ENCODE peak calls at places on chromosomes 12 and 14, in seven cellular contexts. Z, E, Y, F, V, R and U are unnamed samples.

GRCh38 chr12:1740161-1740948 is 49.5 kb downstream of the ADIPOR2 start:
- DNase-seq in Z (no peak), E (no peak), Y (no peak), F (no peak), V (no peak), R (no peak), U (no peak)

GRCh38 chr12:112121780-112122565 is 3.4 kb upstream of the TRAFD1 start:
- DNase-seq in Z (no peak), E (peak; percentile 26), Y (peak; percentile 84), F (no peak), V (peak; percentile 80), R (peak; percentile 83), U (no peak)

GRCh38 chr14:99260652-99261551 is 11.1 kb downstream of the BCL11B start:
- DNase-seq in Z (no peak), E (no peak), Y (no peak), F (no peak), V (no peak), R (no peak), U (no peak)

GRCh38 chr12:103858953-103859601 is 18.0 kb upstream of the NT5DC3 start:
- DNase-seq in Z (peak; percentile 96), E (peak; percentile 77), Y (peak; percentile 84), F (no peak), V (peak; percentile 32), R (peak; percentile 69), U (no peak)

GRCh38 chr12:63994704-63995103 is 150.2 kb downstream of the SRGAP1 start:
- DNase-seq in Z (no peak), E (no peak), Y (no peak), F (no peak), V (no peak), R (no peak), U (no peak)

GRCh38 chr12:79083181-79083580 is 218.6 kb downstream of the SYT1 start:
- DNase-seq in Z (no peak), E (no peak), Y (no peak), F (no peak), V (no peak), R (no peak), U (no peak)

GRCh38 chr12:19273482-19274330 is 144.2 kb downstream of the PLEKHA5 start:
- DNase-seq in Z (peak; percentile 92), E (peak; percentile 82), Y (peak; percentile 45), F (no peak), V (peak; percentile 71), R (peak; percentile 96), U (no peak)

GRCh38 chr12:15669256-15669948 is 119.8 kb downstream of the EPS8 start:
- DNase-seq in Z (no peak), E (no peak), Y (no peak), F (no peak), V (no peak), R (no peak), U (no peak)

GRCh38 chr12:132261328-132262138 is 67.9 kb downstream of the GALNT9 start:
- DNase-seq in Z (no peak), E (no peak), Y (no peak), F (no peak), V (no peak), R (no peak), U (no peak)

GRCh38 chr14:77355811-77356210 is 21.1 kb downstream of the TMED8 start:
- DNase-seq in Z (no peak), E (no peak), Y (no peak), F (no peak), V (no peak), R (no peak), U (no peak)

GRCh38 chr12:32257695-32258496 is 141.5 kb upstream of the FGD4 start:
- DNase-seq in Z (no peak), E (no peak), Y (no peak), F (no peak), V (no peak), R (no peak), U (no peak)

GRCh38 chr14:103259801-103260628 is 74.0 kb upstream of the EIF5 start:
- DNase-seq in Z (no peak), E (no peak), Y (no peak), F (no peak), V (no peak), R (no peak), U (no peak)

GRCh38 chr12:105348561-105348960 is 18.1 kb downstream of the C12orf75 start:
- DNase-seq in Z (no peak), E (no peak), Y (no peak), F (no peak), V (no peak), R (no peak), U (no peak)

GRCh38 chr12:127145929-127146789 is 1120.8 kb upstream of the TMEM132C start:
- DNase-seq in Z (peak; percentile 31), E (peak; percentile 28), Y (peak; percentile 85), F (peak; percentile 79), V (peak; percentile 61), R (peak; percentile 25), U (no peak)

GRCh38 chr12:22656835-22657234 is 31.9 kb downstream of the ETNK1 start:
- DNase-seq in Z (no peak), E (no peak), Y (no peak), F (no peak), V (no peak), R (no peak), U (no peak)

GRCh38 chr12:111033281-111034147 is 113.1 kb upstream of the MYL2 start:
- DNase-seq in Z (no peak), E (no peak), Y (no peak), F (no peak), V (no peak), R (no peak), U (peak; percentile 22)

GRCh38 chr14:36619853-36620252 is 37.4 kb upstream of the NKX2-8 start:
- DNase-seq in Z (no peak), E (no peak), Y (no peak), F (no peak), V (no peak), R (no peak), U (no peak)

GRCh38 chr12:52980096-52980694 is 26.1 kb upstream of the EIF4B start:
- DNase-seq in Z (no peak), E (no peak), Y (no peak), F (no peak), V (no peak), R (no peak), U (no peak)

GRCh38 chr12:29073631-29074239 is 75.3 kb upstream of the FAR2 start:
- DNase-seq in Z (no peak), E (peak; percentile 35), Y (no peak), F (no peak), V (peak; percentile 25), R (peak; percentile 22), U (no peak)

GRCh38 chr14:65344011-65344410 is 68.5 kb upstream of the FUT8 start:
- DNase-seq in Z (peak; percentile 77), E (no peak), Y (no peak), F (no peak), V (no peak), R (no peak), U (no peak)

GRCh38 chr12:104793280-104793679 is 164.8 kb downstream of the SLC41A2 start:
- DNase-seq in Z (peak; percentile 25), E (no peak), Y (peak; percentile 17), F (no peak), V (no peak), R (no peak), U (no peak)

GRCh38 chr12:124370851-124371250 is 76.0 kb downstream of the RFLNA start:
- DNase-seq in Z (no peak), E (no peak), Y (no peak), F (no peak), V (no peak), R (no peak), U (no peak)

GRCh38 chr12:124372831-124373230 is 77.9 kb downstream of the RFLNA start:
- DNase-seq in Z (no peak), E (no peak), Y (no peak), F (no peak), V (no peak), R (no peak), U (no peak)

GRCh38 chr12:124370384-124370783 is 75.5 kb downstream of the RFLNA start:
- DNase-seq in Z (no peak), E (no peak), Y (no peak), F (no peak), V (no peak), R (no peak), U (no peak)

GRCh38 chr12:124371366-124371765 is 76.5 kb downstream of the RFLNA start:
- DNase-seq in Z (no peak), E (no peak), Y (no peak), F (no peak), V (no peak), R (peak; percentile 62), U (no peak)

GRCh38 chr12:124371970-124372555 is 77.2 kb downstream of the RFLNA start:
- DNase-seq in Z (no peak), E (no peak), Y (no peak), F (no peak), V (no peak), R (no peak), U (no peak)
- TF ChIP-seq CTCF in Z (no peak), E (no peak), Y (no peak), F (no peak), V (no peak), R (no peak), U (no peak)

DNA sequence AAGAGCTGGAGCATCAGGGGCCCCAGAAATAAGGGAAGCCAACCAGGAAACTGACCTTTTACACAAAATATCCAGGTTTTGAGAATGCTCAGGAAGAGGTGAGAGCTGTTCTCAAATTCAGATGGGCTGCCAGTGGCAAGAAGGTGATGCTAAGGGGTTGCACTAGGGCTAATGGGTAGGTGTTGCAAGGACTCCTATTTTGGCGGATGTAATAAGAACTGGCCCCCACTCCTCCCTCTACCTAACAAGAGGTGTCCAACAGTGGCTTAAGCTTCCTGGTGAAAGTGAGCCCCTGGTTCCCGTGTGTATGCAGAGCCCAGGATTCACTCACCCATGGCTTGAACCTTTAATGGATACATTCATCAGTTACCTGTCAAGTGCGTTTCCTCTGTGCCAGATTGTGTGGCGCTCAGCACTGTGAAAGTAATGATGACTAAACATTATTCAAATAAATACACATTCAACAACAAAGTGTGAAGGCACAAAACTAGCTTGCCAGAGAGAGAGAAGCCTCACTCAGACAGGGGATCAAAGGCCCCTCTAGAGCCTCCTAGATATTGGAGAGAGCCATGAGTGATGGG is 705 bp upstream of the CHGA start:
- DNase-seq in Z (no peak), E (no peak), Y (no peak), F (no peak), V (no peak), R (no peak), U (no peak)
- H3K4me3 ChIP-seq in Z (no peak overlapping the region), E (no peak overlapping the region), Y (no peak overlapping the region), F (no peak overlapping the region), V (no peak overlapping the region), R (no peak overlapping the region), U (no peak overlapping the region)

GRCh38 chr14:45104571-45104970 is 20.7 kb downstream of the PRPF39 start:
- DNase-seq in Z (no peak), E (no peak), Y (no peak), F (no peak), V (no peak), R (no peak), U (no peak)
- H3K36me3 ChIP-seq in Z (no peaks in the 10 kb centered on the region), E (peaks cover 55% of the 10 kb centered on the region), Y (no peaks in the 10 kb centered on the region), F (peaks cover 72% of the 10 kb centered on the region), V (no peaks in the 10 kb centered on the region), R (no peaks in the 10 kb centered on the region), U (peaks cover 5% of the 10 kb centered on the region)

DNA sequence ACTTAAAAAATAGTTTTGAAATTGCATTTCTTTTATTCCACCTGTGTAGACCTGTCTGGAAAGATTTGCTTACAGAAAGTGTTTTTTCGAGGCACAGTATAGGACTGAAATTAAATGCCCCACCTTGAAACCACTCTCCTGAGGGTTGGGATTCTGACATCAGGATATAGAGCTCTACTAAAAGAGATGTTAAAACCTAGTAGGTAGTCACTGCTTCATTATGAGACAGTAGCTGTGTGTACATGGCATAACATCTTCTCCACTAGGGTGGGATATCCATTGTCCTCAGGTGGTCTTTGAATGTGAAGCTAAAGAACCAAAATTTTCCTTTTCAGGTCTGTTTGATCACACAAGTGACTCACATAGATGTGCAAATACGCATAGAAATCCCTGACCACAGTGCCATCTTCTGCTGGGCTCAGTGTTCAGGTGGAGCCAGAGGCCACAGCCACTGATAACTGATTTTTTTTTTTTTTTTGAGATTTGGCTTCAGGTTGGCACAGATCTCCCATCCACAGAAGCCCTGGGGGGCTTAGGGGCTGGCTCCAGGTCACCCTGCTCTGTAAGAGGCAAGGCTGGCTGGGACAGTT is 125.6 kb downstream of the DAAM1 start:
- DNase-seq in Z (no peak), E (no peak), Y (no peak), F (no peak), V (no peak), R (no peak), U (no peak)
- TF ChIP-seq CTCF in Z (no peak), E (no peak), Y (no peak), F (no peak), V (no peak), R (no peak), U (no peak)